ENCODE peak calls at places on chromosome 22, in six cellular contexts. One of them, this sample, is unnamed.

GRCh38 chr22:49969751-49970527 is 9.4 kb downstream of the PIM3 start:
- DNase-seq in SK-N-SH: peak; percentile 21
- DNase-seq in PC-9: no peak
- DNase-seq in PC-3: no peak
- DNase-seq in MM.1S: peak; percentile 4
- DNase-seq in GM23338: no peak
- DNase-seq in this sample: no peak

GRCh38 chr22:50084570-50084969 is 656 bp downstream of the MLC1 start:
- DNase-seq in SK-N-SH: no peak
- DNase-seq in PC-9: no peak
- DNase-seq in PC-3: no peak
- DNase-seq in MM.1S: no peak
- DNase-seq in GM23338: no peak
- DNase-seq in this sample: no peak

GRCh38 chr22:50305658-50306566 is 1.5 kb downstream of the PLXNB2 start:
- DNase-seq in SK-N-SH: peak; percentile 77
- DNase-seq in PC-9: peak; percentile 93
- DNase-seq in PC-3: peak; percentile 92
- DNase-seq in MM.1S: no peak
- DNase-seq in GM23338: peak; percentile 51
- DNase-seq in this sample: peak; percentile 98

GRCh38 chr22:40525250-40525884 is 111.2 kb downstream of the MRTFA start:
- DNase-seq in SK-N-SH: no peak
- DNase-seq in PC-9: peak; percentile 46
- DNase-seq in PC-3: peak; percentile 48
- DNase-seq in MM.1S: peak; percentile 49
- DNase-seq in GM23338: peak; percentile 72
- DNase-seq in this sample: peak; percentile 63

GRCh38 chr22:17878970-17879369 is 104.7 kb upstream of the BID start:
- DNase-seq in SK-N-SH: peak; percentile 70
- DNase-seq in PC-9: no peak
- DNase-seq in PC-3: no peak
- DNase-seq in MM.1S: no peak
- DNase-seq in GM23338: no peak
- DNase-seq in this sample: no peak

GRCh38 chr22:36180038-36180880 is 19.7 kb upstream of the APOL3 start:
- DNase-seq in SK-N-SH: peak; percentile 67
- DNase-seq in PC-9: peak; percentile 55
- DNase-seq in PC-3: peak; percentile 55
- DNase-seq in MM.1S: peak; percentile 53
- DNase-seq in GM23338: peak; percentile 87
- DNase-seq in this sample: peak; percentile 81

GRCh38 chr22:49934891-49935557 is 16.6 kb downstream of the CRELD2 start:
- DNase-seq in SK-N-SH: peak; percentile 81
- DNase-seq in PC-9: peak; percentile 84
- DNase-seq in PC-3: no peak
- DNase-seq in MM.1S: peak; percentile 79
- DNase-seq in GM23338: peak; percentile 86
- DNase-seq in this sample: peak; percentile 72

GRCh38 chr22:50308597-50308935 is 1.1 kb upstream of the PLXNB2 start:
- DNase-seq in SK-N-SH: no peak
- DNase-seq in PC-9: peak; percentile 62
- DNase-seq in PC-3: no peak
- DNase-seq in MM.1S: no peak
- DNase-seq in GM23338: no peak
- DNase-seq in this sample: peak; percentile 58

GRCh38 chr22:26552466-26552865 is 37.5 kb downstream of the TPST2 start:
- DNase-seq in SK-N-SH: no peak
- DNase-seq in PC-9: no peak
- DNase-seq in PC-3: no peak
- DNase-seq in MM.1S: no peak
- DNase-seq in GM23338: no peak
- DNase-seq in this sample: peak; percentile 12

GRCh38 chr22:50505776-50506610 is 1.5 kb downstream of the LMF2 start:
- DNase-seq in SK-N-SH: no peak
- DNase-seq in PC-9: no peak
- DNase-seq in PC-3: no peak
- DNase-seq in MM.1S: no peak
- DNase-seq in GM23338: no peak
- DNase-seq in this sample: no peak

GRCh38 chr22:38428714-38429113 is 26.3 kb downstream of the KCNJ4 start:
- DNase-seq in SK-N-SH: no peak
- DNase-seq in PC-9: no peak
- DNase-seq in PC-3: no peak
- DNase-seq in MM.1S: no peak
- DNase-seq in GM23338: no peak
- DNase-seq in this sample: no peak
- H3K9me2 ChIP-seq in SK-N-SH: no peaks in the 10 kb centered on the region
- H3K9me2 ChIP-seq in PC-9: no peaks in the 10 kb centered on the region
- H3K9me2 ChIP-seq in PC-3: no peaks in the 10 kb centered on the region
- H3K9me2 ChIP-seq in MM.1S: no peaks in the 10 kb centered on the region
- H3K9me2 ChIP-seq in GM23338: no peaks in the 10 kb centered on the region
- H3K9me2 ChIP-seq in this sample: no peaks in the 10 kb centered on the region

GRCh38 chr22:28930357-28931007 is 47.1 kb downstream of the ZNRF3 start:
- DNase-seq in SK-N-SH: no peak
- DNase-seq in PC-9: no peak
- DNase-seq in PC-3: no peak
- DNase-seq in MM.1S: no peak
- DNase-seq in GM23338: no peak
- DNase-seq in this sample: no peak
- H3K4me2 ChIP-seq in SK-N-SH: no peak overlapping the region
- H3K4me2 ChIP-seq in PC-9: no peak overlapping the region
- H3K4me2 ChIP-seq in PC-3: no peak overlapping the region
- H3K4me2 ChIP-seq in MM.1S: no peak overlapping the region
- H3K4me2 ChIP-seq in GM23338: no peak overlapping the region
- H3K4me2 ChIP-seq in this sample: no peak overlapping the region

GRCh38 chr22:48631288-48631687 is 1196.4 kb downstream of the BRD1 start:
- DNase-seq in SK-N-SH: no peak
- DNase-seq in PC-9: no peak
- DNase-seq in PC-3: no peak
- DNase-seq in MM.1S: no peak
- DNase-seq in GM23338: no peak
- DNase-seq in this sample: no peak
- H3K9me2 ChIP-seq in SK-N-SH: no peaks in the 10 kb centered on the region
- H3K9me2 ChIP-seq in PC-9: no peaks in the 10 kb centered on the region
- H3K9me2 ChIP-seq in PC-3: no peaks in the 10 kb centered on the region
- H3K9me2 ChIP-seq in MM.1S: no peaks in the 10 kb centered on the region
- H3K9me2 ChIP-seq in GM23338: no peaks in the 10 kb centered on the region
- H3K9me2 ChIP-seq in this sample: no peaks in the 10 kb centered on the region

GRCh38 chr22:32917577-32918375 is 116.3 kb downstream of the TIMP3 start:
- DNase-seq in SK-N-SH: no peak
- DNase-seq in PC-9: no peak
- DNase-seq in PC-3: no peak
- DNase-seq in MM.1S: no peak
- DNase-seq in GM23338: no peak
- DNase-seq in this sample: no peak
- H3K4me2 ChIP-seq in SK-N-SH: no peak overlapping the region
- H3K4me2 ChIP-seq in PC-9: no peak overlapping the region
- H3K4me2 ChIP-seq in PC-3: no peak overlapping the region
- H3K4me2 ChIP-seq in MM.1S: no peak overlapping the region
- H3K4me2 ChIP-seq in GM23338: no peak overlapping the region
- H3K4me2 ChIP-seq in this sample: no peak overlapping the region

This sample was measured in GM23248.